ENCODE peak calls at places on chromosomes 16 and 17, in seven cellular contexts. G is WERI-Rb-1, W is fibroblast of lung, I is endothelial cell, K is WTC11, N is neural crest cell, V is heart left ventricle. B is an unnamed sample.

GRCh38 chr16:19284207-19284606 is 1.3 kb upstream of the CLEC19A start:
- DNase-seq in G (no peak), W (peak; percentile 8), I (no peak), K (no peak), N (no peak), V (no peak), B (no peak)

GRCh38 chr17:68591583-68591982 is 9.6 kb downstream of the FAM20A start:
- DNase-seq in G (no peak), W (no peak), I (no peak), K (peak; percentile 65), N (no peak), V (peak; percentile 24), B (no peak)

GRCh38 chr16:270381-271255 is 5.1 kb downstream of the RGS11 start:
- DNase-seq in G (no peak), W (no peak), I (no peak), K (no peak), N (no peak), V (no peak), B (no peak)

GRCh38 chr17:18319604-18320256 is 4.6 kb downstream of the SMCR8 start:
- DNase-seq in G (peak; percentile 59), W (peak; percentile 49), I (peak; percentile 51), K (peak; percentile 56), N (peak; percentile 26), V (no peak), B (peak; percentile 19)

GRCh38 chr17:19719365-19720209 is 3.2 kb upstream of the SLC47A2 start:
- DNase-seq in G (no peak), W (no peak), I (no peak), K (no peak), N (no peak), V (no peak), B (no peak)

GRCh38 chr17:56798916-56799315 is 34.8 kb downstream of the C17orf67 start:
- DNase-seq in G (no peak), W (peak; percentile 20), I (no peak), K (peak; percentile 36), N (no peak), V (no peak), B (no peak)

GRCh38 chr17:49198206-49198605 is 12.2 kb downstream of the GNGT2 start:
- DNase-seq in G (no peak), W (no peak), I (no peak), K (no peak), N (no peak), V (no peak), B (no peak)

GRCh38 chr16:30853758-30854157 is 40.1 kb downstream of the BCL7C start:
- DNase-seq in G (no peak), W (no peak), I (no peak), K (no peak), N (no peak), V (no peak), B (no peak)

GRCh38 chr17:34519286-34519685 is 60.1 kb upstream of the TMEM132E start:
- DNase-seq in G (peak; percentile 54), W (no peak), I (peak; percentile 60), K (peak; percentile 85), N (peak; percentile 11), V (no peak), B (no peak)

GRCh38 chr16:27890006-27890405 is 173.5 kb downstream of the GSG1L start:
- DNase-seq in G (no peak), W (no peak), I (no peak), K (no peak), N (no peak), V (no peak), B (no peak)

GRCh38 chr17:27209316-27209715 is 84.6 kb upstream of the WSB1 start:
- DNase-seq in G (no peak), W (no peak), I (no peak), K (no peak), N (no peak), V (no peak), B (no peak)

GRCh38 chr17:63675607-63676539 is 24.1 kb downstream of the LIMD2 start:
- DNase-seq in G (no peak), W (peak; percentile 89), I (peak; percentile 84), K (no peak), N (no peak), V (peak; percentile 87), B (peak; percentile 21)

GRCh38 chr17:13597723-13598347 is 3.9 kb downstream of the HS3ST3A1 start:
- DNase-seq in G (peak; percentile 46), W (peak; percentile 69), I (peak; percentile 42), K (peak; percentile 19), N (peak; percentile 14), V (no peak), B (no peak)

GRCh38 chr16:70778901-70779309 is 22.1 kb downstream of the VAC14 start:
- DNase-seq in G (no peak), W (peak; percentile 75), I (peak; percentile 58), K (peak; percentile 90), N (peak; percentile 57), V (peak; percentile 54), B (peak; percentile 66)

GRCh38 chr16:73996624-73997339 is 299.8 kb upstream of the PSMD7 start:
- DNase-seq in G (no peak), W (no peak), I (no peak), K (no peak), N (no peak), V (no peak), B (no peak)

DNA sequence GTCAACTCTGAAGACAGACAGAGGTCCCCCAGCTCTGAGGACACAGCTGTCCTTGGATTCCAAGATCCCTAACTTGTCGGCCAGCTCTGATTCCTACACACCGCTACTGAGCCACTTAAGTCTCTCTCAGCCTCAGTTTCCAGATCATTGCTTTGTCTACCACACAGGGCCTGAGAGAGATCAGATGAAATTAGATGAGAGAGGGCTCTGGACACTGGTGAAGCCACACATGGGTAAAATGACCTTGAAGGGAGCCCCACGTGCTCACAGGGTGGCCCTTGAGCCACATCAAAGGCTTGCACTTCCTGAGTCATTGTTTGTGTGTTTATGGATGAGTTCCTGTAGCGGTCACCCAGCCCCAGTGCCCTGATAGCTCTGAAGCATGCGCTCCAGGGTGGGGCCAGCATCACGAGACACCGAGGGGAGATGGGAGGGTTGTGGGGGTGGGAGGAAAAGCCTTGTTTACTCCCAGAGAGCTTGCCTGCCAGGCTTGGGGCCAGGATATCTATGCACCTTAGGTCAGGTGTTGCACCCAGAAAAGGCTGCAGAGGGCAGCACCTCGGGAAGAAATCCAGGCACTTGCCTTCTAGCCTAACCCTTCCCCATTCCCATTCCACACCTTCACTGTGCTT is 32.7 kb upstream of the SLC6A2 start:
- DNase-seq in G (peak; percentile 48), W (no peak), I (peak; percentile 38), K (peak; percentile 73), N (no peak), V (no peak), B (no peak)
- TF ChIP-seq CTCF in G (peak; percentile 82), W (no peak), I (peak; percentile 44), K (peak; percentile 28), N (peak; percentile 47), V (no peak), B (no peak)

GRCh38 chr17:36463916-36464764 is 22.3 kb upstream of the ZNHIT3 start:
- DNase-seq in G (no peak), W (peak; percentile 75), I (peak; percentile 86), K (peak; percentile 94), N (peak; percentile 73), V (peak; percentile 48), B (no peak)
- TF ChIP-seq CTCF in G (no peak), W (no peak), I (no peak), K (no peak), N (peak; percentile 22), V (no peak), B (no peak)

DNA sequence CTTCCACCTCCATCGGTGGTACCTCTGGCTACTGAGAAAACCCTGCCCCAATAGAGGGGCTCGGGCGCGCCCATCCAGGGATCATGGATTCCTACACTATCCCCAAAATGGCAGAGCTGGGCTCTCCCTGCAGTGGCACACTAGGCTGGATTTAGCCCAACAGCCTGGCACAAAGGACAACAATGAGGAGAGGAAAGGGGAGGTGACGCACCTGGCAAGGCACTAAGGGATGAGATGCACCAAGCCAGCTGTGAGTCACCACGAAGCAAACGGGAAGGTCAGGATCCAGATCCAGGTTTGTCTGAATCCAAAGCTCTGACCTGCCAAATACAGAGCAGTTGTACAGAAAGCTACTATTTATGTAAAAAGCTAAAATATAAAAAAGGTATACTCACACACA is 18.1 kb downstream of the UBE2O start:
- DNase-seq in G (no peak), W (no peak), I (no peak), K (no peak), N (no peak), V (no peak), B (no peak)
- TF ChIP-seq CTCF in G (no peak), W (no peak), I (no peak), K (no peak), N (no peak), V (no peak), B (no peak)

GRCh38 chr17:75940727-75941441 is at the start of gene FBF1:
- DNase-seq in G (peak; percentile 99), W (peak; percentile 93), I (peak; percentile 94), K (peak; percentile 97), N (peak; percentile 90), V (peak; percentile 94), B (peak; percentile 36)
- TF ChIP-seq CTCF in G (no peak), W (no peak), I (no peak), K (no peak), N (no peak), V (no peak), B (peak; percentile 5)

DNA sequence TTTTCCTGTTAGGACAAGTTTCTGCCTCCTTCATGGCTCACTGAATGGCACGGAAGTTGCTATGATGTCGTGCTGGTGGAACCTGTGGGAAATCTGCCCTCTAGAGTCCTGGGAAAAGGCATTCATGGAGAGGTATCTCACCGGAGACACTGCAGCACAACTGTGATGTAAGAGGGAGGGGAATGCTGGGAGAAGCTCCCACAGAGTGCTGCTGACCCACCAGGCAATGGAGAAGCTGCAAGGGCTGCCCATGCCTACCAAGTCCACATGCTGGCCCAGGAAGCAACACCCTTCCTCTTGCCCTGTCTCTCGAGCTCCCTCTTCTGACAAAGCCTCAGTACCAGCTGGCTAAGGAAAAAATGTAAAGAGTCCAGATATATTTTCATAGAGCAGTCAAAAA is 45.2 kb upstream of the SLC5A11 start:
- DNase-seq in G (peak; percentile 30), W (peak; percentile 33), I (no peak), K (no peak), N (no peak), V (no peak), B (no peak)
- TF ChIP-seq CTCF in G (peak; percentile 40), W (peak; percentile 10), I (no peak), K (no peak), N (no peak), V (no peak), B (no peak)

DNA sequence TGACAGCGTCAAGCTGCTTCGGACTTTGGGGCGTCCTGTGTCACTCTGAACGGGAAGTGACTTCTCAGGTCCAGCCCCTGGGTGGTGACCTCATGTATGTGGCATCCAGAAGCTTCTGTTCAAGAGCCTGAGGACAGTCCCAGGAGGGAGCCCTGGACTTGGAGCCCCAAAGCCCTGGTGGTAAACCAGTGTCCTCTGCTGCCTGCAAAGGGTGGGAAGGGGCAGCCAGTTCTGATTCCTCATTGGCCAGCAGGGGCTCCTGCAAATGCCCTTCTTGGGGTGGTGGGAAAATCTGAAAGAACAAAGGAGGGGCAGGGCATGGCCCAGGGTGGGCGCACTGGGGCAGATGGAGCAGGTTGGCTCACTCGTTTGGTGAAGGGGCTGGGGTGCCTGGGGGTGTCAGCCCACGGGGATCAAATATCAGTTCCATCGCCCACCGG is 1.6 kb downstream of the OSGIN1 start:
- DNase-seq in G (no peak), W (peak; percentile 62), I (no peak), K (no peak), N (no peak), V (peak; percentile 62), B (no peak)
- TF ChIP-seq CTCF in G (no peak), W (no peak), I (peak; percentile 14), K (no peak), N (no peak), V (no peak), B (no peak)

B was measured in AG04449.